ENCODE peak calls at places on chromosomes 13 and 19, in eight cellular contexts. C, Y, O, L, F, N, G and R are unnamed samples.
A peak's percentile ranks its signal among the peaks of the same experiment; 100 is the strongest.

GRCh38 chr13:67267136-67267535 is 37.0 kb upstream of the PCDH9 start:
- DNase-seq in C (no peak), Y (no peak), O (peak; percentile 5), L (peak; percentile 65), F (no peak), N (no peak), G (no peak), R (no peak)

GRCh38 chr19:485583-486236 is 10.6 kb upstream of the MADCAM1 start:
- DNase-seq in C (no peak), Y (no peak), O (no peak), L (peak; percentile 35), F (peak; percentile 64), N (peak; percentile 67), G (peak; percentile 63), R (no peak)

GRCh38 chr13:79724348-79725103 is 243.6 kb downstream of the NDFIP2 start:
- DNase-seq in C (peak; percentile 8), Y (no peak), O (no peak), L (no peak), F (no peak), N (peak; percentile 55), G (no peak), R (no peak)

GRCh38 chr19:4577020-4577782 is 17.7 kb upstream of the SEMA6B start:
- DNase-seq in C (peak; percentile 47), Y (no peak), O (no peak), L (peak; percentile 23), F (no peak), N (peak; percentile 40), G (no peak), R (no peak)

GRCh38 chr13:36758345-36758744 is 60.7 kb upstream of the RFXAP start:
- DNase-seq in C (no peak), Y (no peak), O (no peak), L (no peak), F (no peak), N (no peak), G (peak; percentile 32), R (no peak)

GRCh38 chr19:5966215-5966614 is 11.7 kb downstream of the RANBP3 start:
- DNase-seq in C (no peak), Y (no peak), O (peak; percentile 88), L (peak; percentile 85), F (no peak), N (peak; percentile 71), G (no peak), R (no peak)

GRCh38 chr13:66402071-66402470 is 828.1 kb downstream of the PCDH9 start:
- DNase-seq in C (peak; percentile 8), Y (no peak), O (peak; percentile 52), L (no peak), F (no peak), N (peak; percentile 45), G (no peak), R (no peak)

GRCh38 chr19:40646564-40647254 is 43.7 kb downstream of the NUMBL start:
- DNase-seq in C (peak; percentile 15), Y (no peak), O (no peak), L (peak; percentile 33), F (no peak), N (peak; percentile 38), G (no peak), R (no peak)

GRCh38 chr13:97072297-97072696 is 78.0 kb upstream of the OXGR1 start:
- DNase-seq in C (no peak), Y (no peak), O (no peak), L (no peak), F (no peak), N (no peak), G (no peak), R (no peak)

GRCh38 chr13:97068146-97068545 is 73.9 kb upstream of the OXGR1 start:
- DNase-seq in C (no peak), Y (no peak), O (peak; percentile 6), L (no peak), F (no peak), N (no peak), G (no peak), R (no peak)

GRCh38 chr13:97068964-97069815 is 74.9 kb upstream of the OXGR1 start:
- DNase-seq in C (no peak), Y (no peak), O (no peak), L (no peak), F (no peak), N (no peak), G (no peak), R (no peak)

DNA sequence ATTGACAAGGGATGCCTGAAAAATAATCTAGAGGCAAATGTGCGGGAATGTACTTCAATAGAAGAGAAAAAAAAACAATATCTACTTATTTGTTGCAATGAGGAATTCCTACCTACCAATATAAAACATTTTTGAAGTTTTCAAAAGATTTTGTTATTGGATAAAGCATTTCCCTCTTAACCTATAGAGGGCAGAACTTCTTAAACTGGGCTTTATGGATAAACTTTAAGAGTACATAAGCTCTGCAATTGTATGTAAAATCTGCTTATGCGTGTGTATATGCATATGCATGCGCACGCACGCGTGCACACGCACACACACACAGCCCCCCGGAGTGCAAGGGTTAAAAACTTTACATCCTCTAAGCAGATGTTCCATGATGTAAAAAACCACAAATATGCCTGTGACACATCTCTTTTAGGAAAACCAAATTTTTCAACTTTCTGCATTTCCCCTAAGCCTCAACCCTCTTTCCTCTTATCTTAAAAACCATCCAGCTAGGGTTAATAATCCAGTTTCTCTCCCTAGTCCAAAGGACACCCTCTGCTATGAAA is 73.1 kb upstream of the OXGR1 start:
- DNase-seq in C (no peak), Y (no peak), O (peak; percentile 22), L (peak; percentile 15), F (no peak), N (peak; percentile 28), G (no peak), R (no peak)
- TF ChIP-seq CTCF in C (peak; percentile 45), Y (no peak), O (peak; percentile 33), L (no peak), F (no peak), N (peak; percentile 17), G (no peak), R (no peak)

GRCh38 chr19:15841875-15842569 is 26.6 kb upstream of the OR10H1 start:
- DNase-seq in C (no peak), Y (no peak), O (no peak), L (no peak), F (no peak), N (no peak), G (no peak), R (no peak)
- TF ChIP-seq CTCF in C (peak; percentile 40), Y (no peak), O (no peak), L (no peak), F (no peak), N (no peak), G (no peak), R (no peak)

GRCh38 chr19:49430172-49430677 is 5.0 kb downstream of the GFY start:
- DNase-seq in C (no peak), Y (no peak), O (no peak), L (no peak), F (no peak), N (no peak), G (no peak), R (peak; percentile 33)

GRCh38 chr19:49432141-49433073 is 7.2 kb downstream of the GFY start:
- DNase-seq in C (no peak), Y (no peak), O (no peak), L (no peak), F (no peak), N (no peak), G (no peak), R (peak; percentile 63)

GRCh38 chr19:49431330-49431749 is 6.2 kb downstream of the GFY start:
- DNase-seq in C (no peak), Y (no peak), O (no peak), L (no peak), F (no peak), N (no peak), G (no peak), R (peak; percentile 53)

GRCh38 chr19:49428547-49429451 is 3.6 kb downstream of the GFY start:
- DNase-seq in C (no peak), Y (no peak), O (no peak), L (no peak), F (no peak), N (no peak), G (no peak), R (no peak)

DNA sequence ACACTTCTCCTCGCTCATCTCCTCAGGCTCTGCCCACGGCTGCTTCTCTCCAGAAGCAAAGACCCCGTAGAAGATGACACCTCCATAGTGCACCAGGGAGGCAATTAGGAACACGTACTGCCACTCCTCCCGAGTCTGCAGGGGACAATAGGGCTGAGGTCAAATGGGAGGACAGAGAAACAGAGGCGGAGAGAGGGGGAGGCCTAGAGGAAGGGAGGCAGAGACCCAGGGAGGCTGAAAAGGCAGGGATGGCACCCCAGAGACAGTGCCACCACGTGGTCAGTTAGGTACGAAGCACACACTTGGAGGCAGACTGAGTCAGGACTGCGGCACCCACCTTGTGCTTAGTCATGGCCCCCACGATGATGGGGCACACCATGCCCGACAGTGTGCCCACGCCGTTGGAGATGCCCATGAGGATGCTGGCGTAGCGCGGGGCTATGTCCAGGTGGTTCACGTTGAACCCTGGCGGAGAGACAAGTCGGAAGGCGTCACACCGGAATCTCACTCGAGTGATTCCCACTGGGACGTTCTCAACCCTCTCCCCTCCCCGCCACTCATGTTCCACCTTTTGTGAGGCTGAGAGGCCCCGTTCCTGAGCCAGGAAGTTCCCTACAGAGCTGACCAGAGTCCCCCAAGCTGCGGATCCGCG is 5.6 kb downstream of the GFY start:
- DNase-seq in C (no peak), Y (no peak), O (no peak), L (no peak), F (no peak), N (no peak), G (no peak), R (peak; percentile 66)
- TF ChIP-seq CTCF in C (peak; percentile 46), Y (no peak), O (no peak), L (no peak), F (no peak), N (peak; percentile 7), G (no peak), R (peak; percentile 6)

GRCh38 chr19:11347546-11347945 is 1.2 kb downstream of the CCDC159 start:
- DNase-seq in C (peak; percentile 55), Y (no peak), O (no peak), L (no peak), F (no peak), N (no peak), G (no peak), R (no peak)

GRCh38 chr19:11345122-11345752 is 831 bp downstream of the TMEM205 start:
- DNase-seq in C (peak; percentile 63), Y (no peak), O (no peak), L (no peak), F (no peak), N (no peak), G (no peak), R (no peak)

GRCh38 chr19:11349171-11349570 is 2.9 kb downstream of the CCDC159 start:
- DNase-seq in C (no peak), Y (no peak), O (no peak), L (no peak), F (no peak), N (no peak), G (no peak), R (no peak)

GRCh38 chr19:11342429-11342828 is 3.0 kb upstream of the RAB3D start:
- DNase-seq in C (no peak), Y (no peak), O (no peak), L (no peak), F (no peak), N (no peak), G (no peak), R (no peak)

DNA sequence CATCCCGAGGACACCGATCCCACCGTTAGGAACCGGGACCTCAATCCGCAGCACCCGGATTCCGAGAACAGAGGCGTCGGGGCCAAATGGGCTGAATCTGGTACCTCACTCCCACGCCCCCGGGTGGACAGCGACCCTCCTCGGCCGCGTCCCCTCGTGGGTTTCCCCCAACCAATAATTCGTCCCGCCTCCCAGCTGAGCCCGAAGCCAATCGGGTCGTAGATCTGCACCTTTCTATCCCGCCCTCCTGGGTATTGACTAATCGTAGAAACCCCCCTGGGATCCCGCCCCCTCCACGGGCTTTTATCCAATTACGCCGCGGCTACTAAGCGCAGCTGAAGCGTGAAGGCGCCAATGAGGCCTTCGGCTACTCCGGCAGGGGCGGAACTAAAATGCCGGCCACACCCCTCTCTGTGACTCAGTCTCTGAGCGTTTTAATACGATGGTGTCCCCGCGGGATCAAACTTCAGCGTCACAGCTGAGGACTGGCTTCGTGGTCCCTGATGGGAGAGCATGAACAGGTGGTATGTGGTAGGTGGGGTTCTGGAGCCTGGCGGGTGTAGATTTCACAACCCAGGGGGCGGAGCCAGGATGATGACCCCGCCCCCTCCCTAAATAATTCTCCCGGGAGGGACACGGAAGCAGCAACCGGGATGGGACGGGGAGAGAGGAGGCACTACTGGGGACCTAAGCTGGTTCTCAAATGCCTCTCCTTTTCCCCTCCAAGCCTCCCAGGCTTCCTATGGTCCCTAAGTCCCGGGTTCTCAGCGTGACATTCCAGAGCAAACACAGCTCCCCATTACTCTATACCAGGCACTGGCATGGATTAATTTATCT is at the start of the genes CCDC159 and TMEM205:
- DNase-seq in C (peak; percentile 100), Y (peak; percentile 96), O (peak; percentile 99), L (peak; percentile 99), F (peak; percentile 99), N (peak; percentile 100), G (peak; percentile 99), R (peak; percentile 97)
- TF ChIP-seq CTCF in C (peak; percentile 24), Y (no peak), O (no peak), L (no peak), F (no peak), N (no peak), G (no peak), R (no peak)